ENCODE peak calls at places on chromosome 19, in seven cellular contexts. One of them, this sample, is unnamed.

GRCh38 chr19:14352526-14352925 is 28.7 kb upstream of the ADGRE5 start:
- DNase-seq in T-helper 2 cell: no peak
- DNase-seq in activated naive CD8-positive, alpha-beta T cell treated with anti-CD3 and anti-CD28 coated beads, Interleukin-2, amount 50 U/mL, for 24 hours: no peak
- DNase-seq in cardiac muscle cell: no peak
- DNase-seq in endothelial cell: no peak
- DNase-seq in memory B cell: no peak
- DNase-seq in CD4-positive, alpha-beta memory T cell: no peak
- DNase-seq in this sample: no peak

GRCh38 chr19:1038995-1039645 is 787 bp upstream of the ABCA7 start:
- DNase-seq in T-helper 2 cell: no peak
- DNase-seq in activated naive CD8-positive, alpha-beta T cell treated with anti-CD3 and anti-CD28 coated beads, Interleukin-2, amount 50 U/mL, for 24 hours: no peak
- DNase-seq in cardiac muscle cell: peak; percentile 48
- DNase-seq in endothelial cell: no peak
- DNase-seq in memory B cell: no peak
- DNase-seq in CD4-positive, alpha-beta memory T cell: peak; percentile 17
- DNase-seq in this sample: no peak

GRCh38 chr19:41193420-41194156 is 569 bp downstream of the CYP2S1 start:
- DNase-seq in T-helper 2 cell: no peak
- DNase-seq in activated naive CD8-positive, alpha-beta T cell treated with anti-CD3 and anti-CD28 coated beads, Interleukin-2, amount 50 U/mL, for 24 hours: no peak
- DNase-seq in cardiac muscle cell: no peak
- DNase-seq in endothelial cell: no peak
- DNase-seq in memory B cell: no peak
- DNase-seq in CD4-positive, alpha-beta memory T cell: no peak
- DNase-seq in this sample: no peak

GRCh38 chr19:57473646-57474045 is 3.7 kb downstream of the ZNF772 start:
- DNase-seq in T-helper 2 cell: no peak
- DNase-seq in activated naive CD8-positive, alpha-beta T cell treated with anti-CD3 and anti-CD28 coated beads, Interleukin-2, amount 50 U/mL, for 24 hours: no peak
- DNase-seq in cardiac muscle cell: peak; percentile 10
- DNase-seq in endothelial cell: no peak
- DNase-seq in memory B cell: no peak
- DNase-seq in CD4-positive, alpha-beta memory T cell: no peak
- DNase-seq in this sample: no peak

GRCh38 chr19:17762505-17763229 is 11.4 kb downstream of the FCHO1 start:
- DNase-seq in T-helper 2 cell: no peak
- DNase-seq in activated naive CD8-positive, alpha-beta T cell treated with anti-CD3 and anti-CD28 coated beads, Interleukin-2, amount 50 U/mL, for 24 hours: no peak
- DNase-seq in cardiac muscle cell: peak; percentile 78
- DNase-seq in endothelial cell: no peak
- DNase-seq in memory B cell: no peak
- DNase-seq in CD4-positive, alpha-beta memory T cell: no peak
- DNase-seq in this sample: peak; percentile 86

GRCh38 chr19:2516727-2517126 is 40.8 kb downstream of the GADD45B start:
- DNase-seq in T-helper 2 cell: no peak
- DNase-seq in activated naive CD8-positive, alpha-beta T cell treated with anti-CD3 and anti-CD28 coated beads, Interleukin-2, amount 50 U/mL, for 24 hours: no peak
- DNase-seq in cardiac muscle cell: no peak
- DNase-seq in endothelial cell: no peak
- DNase-seq in memory B cell: no peak
- DNase-seq in CD4-positive, alpha-beta memory T cell: no peak
- DNase-seq in this sample: no peak

GRCh38 chr19:45667620-45668341 is at the start of gene GIPR:
- DNase-seq in T-helper 2 cell: peak; percentile 30
- DNase-seq in activated naive CD8-positive, alpha-beta T cell treated with anti-CD3 and anti-CD28 coated beads, Interleukin-2, amount 50 U/mL, for 24 hours: peak; percentile 76
- DNase-seq in cardiac muscle cell: no peak
- DNase-seq in endothelial cell: no peak
- DNase-seq in memory B cell: no peak
- DNase-seq in CD4-positive, alpha-beta memory T cell: no peak
- DNase-seq in this sample: no peak

GRCh38 chr19:20968092-20968491 is 45.0 kb downstream of the ZNF85 start:
- DNase-seq in T-helper 2 cell: no peak
- DNase-seq in activated naive CD8-positive, alpha-beta T cell treated with anti-CD3 and anti-CD28 coated beads, Interleukin-2, amount 50 U/mL, for 24 hours: no peak
- DNase-seq in cardiac muscle cell: no peak
- DNase-seq in endothelial cell: no peak
- DNase-seq in memory B cell: no peak
- DNase-seq in CD4-positive, alpha-beta memory T cell: no peak
- DNase-seq in this sample: no peak

GRCh38 chr19:28820289-28820688 is 392.7 kb downstream of the UQCRFS1 start:
- DNase-seq in T-helper 2 cell: no peak
- DNase-seq in activated naive CD8-positive, alpha-beta T cell treated with anti-CD3 and anti-CD28 coated beads, Interleukin-2, amount 50 U/mL, for 24 hours: no peak
- DNase-seq in cardiac muscle cell: no peak
- DNase-seq in endothelial cell: no peak
- DNase-seq in memory B cell: no peak
- DNase-seq in CD4-positive, alpha-beta memory T cell: no peak
- DNase-seq in this sample: no peak